ENCODE peak calls at places on chromosomes 16 and 17, in five cellular contexts. Y, M, D, I and K are unnamed samples.

GRCh38 chr17:44220211-44221071 is 966 bp upstream of the UBTF start:
- DNase-seq in Y (peak), M (peak), D (peak), I (peak), K (peak)

GRCh38 chr17:29400818-29401217 is 10.7 kb downstream of the TAOK1 start:
- DNase-seq in Y (no peak), M (no peak), D (no peak), I (no peak), K (no peak)

GRCh38 chr16:67311607-67312449 is 14.7 kb downstream of the KCTD19 start:
- DNase-seq in Y (peak), M (no peak), D (peak), I (no peak), K (no peak)

GRCh38 chr17:73748521-73748920 is 104.3 kb upstream of the SDK2 start:
- DNase-seq in Y (no peak), M (no peak), D (no peak), I (no peak), K (no peak)

GRCh38 chr17:45123930-45124796 is 8.2 kb downstream of the PLCD3 start:
- DNase-seq in Y (peak), M (peak), D (peak), I (no peak), K (peak)

GRCh38 chr16:27315333-27316037 is 1.7 kb downstream of the IL4R start:
- DNase-seq in Y (peak), M (peak), D (peak), I (peak), K (peak)

GRCh38 chr17:57989011-57989345 is 924 bp upstream of the VEZF1 start:
- DNase-seq in Y (peak), M (no peak), D (peak), I (no peak), K (no peak)

GRCh38 chr17:41618341-41619161 is 5.8 kb downstream of the KRT17 start:
- DNase-seq in Y (no peak), M (no peak), D (no peak), I (no peak), K (no peak)

GRCh38 chr17:27049104-27049784 is 244.7 kb upstream of the WSB1 start:
- DNase-seq in Y (no peak), M (no peak), D (no peak), I (no peak), K (no peak)

GRCh38 chr17:80859004-80859941 is 132.4 kb upstream of the CHMP6 start:
- DNase-seq in Y (peak), M (peak), D (peak), I (no peak), K (peak)

GRCh38 chr17:16419074-16419928 is 3.9 kb downstream of the TRPV2 start:
- DNase-seq in Y (peak), M (no peak), D (peak), I (no peak), K (peak)

GRCh38 chr16:3305109-3306068 is at the start of the genes TIGD7 and ZNF75A:
- DNase-seq in Y (peak), M (peak), D (peak), I (peak), K (peak)

GRCh38 chr16:1316033-1316405 is 6.6 kb downstream of the UBE2I start:
- DNase-seq in Y (no peak), M (no peak), D (no peak), I (no peak), K (no peak)

GRCh38 chr17:60079401-60079861 is 710 bp upstream of the HEATR6 start:
- DNase-seq in Y (no peak), M (no peak), D (peak), I (no peak), K (no peak)

GRCh38 chr16:4847774-4848587 is 700 bp downstream of the UBN1 start:
- DNase-seq in Y (peak), M (peak), D (peak), I (no peak), K (peak)

GRCh38 chr16:24538756-24539294 is 541 bp upstream of the RBBP6 start:
- DNase-seq in Y (no peak), M (no peak), D (peak), I (no peak), K (no peak)

GRCh38 chr17:82217120-82217529 is 4.5 kb upstream of the CCDC57 start:
- DNase-seq in Y (no peak), M (no peak), D (peak), I (no peak), K (no peak)

GRCh38 chr17:10785295-10785694 is 18.6 kb downstream of the TMEM238L start:
- DNase-seq in Y (no peak), M (no peak), D (no peak), I (no peak), K (no peak)

GRCh38 chr17:20072692-20072992 is 63.5 kb downstream of the SPECC1 start:
- DNase-seq in Y (no peak), M (no peak), D (no peak), I (no peak), K (no peak)

GRCh38 chr16:9138731-9139501 is 47.5 kb downstream of the HAPSTR1 start:
- DNase-seq in Y (peak), M (peak), D (peak), I (peak), K (peak)

GRCh38 chr16:65763640-65764305 is 602.7 kb upstream of the CDH5 start:
- DNase-seq in Y (no peak), M (no peak), D (no peak), I (no peak), K (no peak)

GRCh38 chr16:86676216-86676800 is 98.0 kb downstream of the FOXL1 start:
- DNase-seq in Y (peak), M (no peak), D (peak), I (no peak), K (no peak)

GRCh38 chr16:31421587-31421986 is 6.6 kb downstream of the COX6A2 start:
- DNase-seq in Y (no peak), M (no peak), D (no peak), I (no peak), K (no peak)

GRCh38 chr17:1714980-1715802 is 5.0 kb upstream of the TLCD2 start:
- DNase-seq in Y (peak), M (peak), D (peak), I (peak), K (peak)

GRCh38 chr17:3659541-3660111 is 8.8 kb downstream of the TAX1BP3 start:
- DNase-seq in Y (peak), M (peak), D (peak), I (no peak), K (no peak)

GRCh38 chr17:17447264-17447663 is 29.5 kb upstream of the MED9 start:
- DNase-seq in Y (no peak), M (no peak), D (no peak), I (no peak), K (no peak)

GRCh38 chr17:36631022-36631421 is 29.6 kb downstream of the MRM1 start:
- DNase-seq in Y (no peak), M (no peak), D (no peak), I (no peak), K (no peak)

GRCh38 chr17:74671031-74671771 is 41.5 kb downstream of the CD300LF start:
- DNase-seq in Y (peak), M (peak), D (peak), I (peak), K (peak)

GRCh38 chr16:4386951-4387565 is 15.4 kb downstream of the VASN start:
- DNase-seq in Y (no peak), M (no peak), D (no peak), I (no peak), K (no peak)

GRCh38 chr17:82320956-82321927 is 3.8 kb upstream of the CD7 start:
- DNase-seq in Y (no peak), M (peak), D (peak), I (peak), K (peak)

GRCh38 chr17:16287563-16288027 is 65.7 kb downstream of the CENPV start:
- DNase-seq in Y (peak), M (no peak), D (peak), I (no peak), K (no peak)

GRCh38 chr16:88834670-88835069 is 22.1 kb downstream of the GALNS start:
- DNase-seq in Y (no peak), M (no peak), D (no peak), I (no peak), K (no peak)
- H3K4me2 ChIP-seq in Y (no peak), M (no peak), D (no peak), I (no peak), K (no peak)

GRCh38 chr16:85275533-85276249 is 163.4 kb upstream of the CIBAR2 start:
- DNase-seq in Y (peak), M (peak), D (peak), I (peak), K (peak)

GRCh38 chr16:85276258-85276657 is 164.0 kb upstream of the CIBAR2 start:
- DNase-seq in Y (no peak), M (no peak), D (no peak), I (no peak), K (no peak)

GRCh38 chr16:85273293-85273692 is 161.0 kb upstream of the CIBAR2 start:
- DNase-seq in Y (no peak), M (no peak), D (no peak), I (no peak), K (no peak)

GRCh38 chr16:85274501-85274900 is 162.2 kb upstream of the CIBAR2 start:
- DNase-seq in Y (no peak), M (no peak), D (no peak), I (no peak), K (no peak)

DNA sequence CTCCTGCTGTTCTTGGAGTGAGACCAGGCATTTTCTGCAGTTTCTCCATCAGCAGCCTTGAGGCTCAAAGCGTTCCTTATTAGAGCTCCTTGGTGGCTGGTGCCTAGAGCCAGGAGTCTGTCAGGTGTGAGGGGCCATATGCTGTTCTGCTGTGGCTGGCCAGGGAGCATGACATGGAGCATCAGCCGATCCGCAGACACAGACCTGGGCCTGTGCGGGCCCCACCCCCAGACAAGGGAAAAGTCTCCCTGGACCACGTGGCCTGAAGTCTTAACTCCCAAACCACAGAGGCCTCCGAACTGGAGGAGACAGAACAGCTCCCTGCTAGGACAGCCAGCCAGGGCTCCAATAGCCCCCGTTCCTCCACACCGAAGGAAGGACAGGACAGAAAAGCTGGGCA is 162.7 kb upstream of the CIBAR2 start:
- DNase-seq in Y (no peak), M (no peak), D (no peak), I (no peak), K (no peak)
- H2BK5ac ChIP-seq in Y (no peak), M (no peak), D (no peak), I (no peak), K (no peak)

GRCh38 chr17:72726936-72727335 is 365.6 kb downstream of the SLC39A11 start:
- DNase-seq in Y (peak), M (no peak), D (peak), I (no peak), K (no peak)
- H3K27ac ChIP-seq in Y (no peak), M (no peak), D (peak), I (no peak), K (no peak)

DNA sequence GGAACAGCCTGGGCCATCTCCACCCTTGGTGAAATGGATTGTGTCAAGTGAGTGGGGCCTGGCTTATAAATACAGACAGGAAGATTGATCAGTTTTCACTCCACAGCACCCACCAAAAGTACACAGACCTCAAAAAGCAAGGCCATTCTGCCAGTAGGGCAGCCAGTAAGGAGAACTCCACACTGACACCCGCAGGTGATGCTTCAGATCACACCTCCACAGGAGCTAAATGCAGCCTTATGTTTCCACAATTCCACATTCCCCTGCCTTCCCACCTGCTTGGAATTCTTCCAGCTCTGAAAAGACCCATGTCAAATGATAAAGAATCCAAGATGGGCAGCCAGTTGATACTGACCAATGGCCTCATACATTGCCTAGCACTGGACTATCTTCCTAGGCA is 191.1 kb downstream of the ZFHX3 start:
- DNase-seq in Y (no peak), M (peak), D (no peak), I (peak), K (peak)
- H3K4me2 ChIP-seq in Y (no peak), M (no peak), D (no peak), I (no peak), K (no peak)